ENCODE peak calls at places on chromosomes 7 and 10, in eight cellular contexts. Q is midbrain; X is Kasumi-1; V is mesenchymal stem cell; H is posterior vena cava; D is T-helper 2 cell; E is neural crest cell; J is activated T-helper 9 cell treated with anti-CD3 and anti-CD28 coated beads, Interleukin-2, amount 50 U/mL, for 16 hours. U is an unnamed sample.

GRCh38 chr7:65800890-65801341 is 72.0 kb upstream of the VKORC1L1 start:
- DNase-seq in Q (no peak), X (no peak), V (no peak), H (no peak), D (no peak), E (no peak), J (no peak), U (no peak)

GRCh38 chr7:16660702-16661464 is 14.9 kb downstream of the BZW2 start:
- DNase-seq in Q (no peak), X (no peak), V (peak; percentile 67), H (no peak), D (no peak), E (no peak), J (no peak), U (no peak)

GRCh38 chr10:78539247-78539766 is 505.6 kb downstream of the RPS24 start:
- DNase-seq in Q (no peak), X (no peak), V (no peak), H (no peak), D (no peak), E (no peak), J (no peak), U (no peak)

GRCh38 chr10:16509996-16510395 is 11.7 kb downstream of the C1QL3 start:
- DNase-seq in Q (no peak), X (no peak), V (peak; percentile 42), H (no peak), D (no peak), E (no peak), J (no peak), U (no peak)

GRCh38 chr10:115918812-115919211 is 354.2 kb downstream of the GFRA1 start:
- DNase-seq in Q (no peak), X (no peak), V (no peak), H (no peak), D (no peak), E (no peak), J (no peak), U (no peak)

GRCh38 chr10:16765532-16766365 is 51.5 kb downstream of the RSU1 start:
- DNase-seq in Q (no peak), X (no peak), V (no peak), H (no peak), D (no peak), E (no peak), J (no peak), U (peak; percentile 25)

GRCh38 chr7:84412161-84412969 is 217.8 kb upstream of the SEMA3A start:
- DNase-seq in Q (no peak), X (peak; percentile 10), V (peak; percentile 94), H (no peak), D (no peak), E (no peak), J (no peak), U (no peak)

GRCh38 chr10:132385721-132386418 is 11.1 kb upstream of the PWWP2B start:
- DNase-seq in Q (no peak), X (no peak), V (no peak), H (peak; percentile 72), D (no peak), E (no peak), J (no peak), U (no peak)

GRCh38 chr10:24303522-24304310 is 94.8 kb downstream of the KIAA1217 start:
- DNase-seq in Q (no peak), X (no peak), V (no peak), H (no peak), D (no peak), E (no peak), J (no peak), U (no peak)

GRCh38 chr7:40211291-40212003 is 76.6 kb downstream of the SUGCT start:
- DNase-seq in Q (no peak), X (no peak), V (no peak), H (no peak), D (no peak), E (no peak), J (no peak), U (no peak)

GRCh38 chr7:75928600-75928939 is 13.6 kb downstream of the POR start:
- DNase-seq in Q (no peak), X (no peak), V (no peak), H (no peak), D (no peak), E (no peak), J (no peak), U (peak; percentile 74)

GRCh38 chr10:78763651-78764395 is 304.9 kb upstream of the ZMIZ1 start:
- DNase-seq in Q (peak; percentile 25), X (no peak), V (no peak), H (peak; percentile 83), D (no peak), E (no peak), J (no peak), U (peak; percentile 86)

GRCh38 chr7:138524259-138524658 is 64.2 kb downstream of the TRIM24 start:
- DNase-seq in Q (no peak), X (no peak), V (no peak), H (no peak), D (no peak), E (no peak), J (no peak), U (no peak)

GRCh38 chr10:78905940-78906308 is 162.8 kb upstream of the ZMIZ1 start:
- DNase-seq in Q (no peak), X (no peak), V (no peak), H (peak; percentile 65), D (no peak), E (no peak), J (no peak), U (no peak)

GRCh38 chr7:88072036-88072714 is 138.1 kb downstream of the ADAM22 start:
- DNase-seq in Q (no peak), X (no peak), V (no peak), H (no peak), D (no peak), E (no peak), J (no peak), U (peak; percentile 9)

GRCh38 chr7:138569418-138569817 is 109.4 kb downstream of the TRIM24 start:
- DNase-seq in Q (no peak), X (no peak), V (no peak), H (no peak), D (no peak), E (no peak), J (no peak), U (no peak)

GRCh38 chr10:26486985-26487850 is 49.1 kb downstream of the APBB1IP start:
- DNase-seq in Q (no peak), X (no peak), V (peak; percentile 80), H (no peak), D (peak; percentile 45), E (no peak), J (peak; percentile 48), U (peak; percentile 30)

GRCh38 chr10:116891208-116891607 is 41.9 kb downstream of the ENO4 start:
- DNase-seq in Q (peak; percentile 17), X (no peak), V (peak; percentile 29), H (no peak), D (no peak), E (no peak), J (no peak), U (no peak)

GRCh38 chr7:44898059-44898458 is 12.7 kb upstream of the PURB start:
- DNase-seq in Q (no peak), X (no peak), V (no peak), H (no peak), D (no peak), E (no peak), J (no peak), U (no peak)

GRCh38 chr10:133325392-133325760 is 11.3 kb downstream of the CALY start:
- DNase-seq in Q (no peak), X (no peak), V (peak; percentile 34), H (no peak), D (no peak), E (no peak), J (no peak), U (no peak)

GRCh38 chr7:131234719-131235488 is 92.8 kb upstream of the MKLN1 start:
- DNase-seq in Q (no peak), X (no peak), V (peak; percentile 29), H (no peak), D (no peak), E (no peak), J (no peak), U (no peak)

GRCh38 chr10:125002044-125002422 is 60.1 kb downstream of the ZRANB1 start:
- DNase-seq in Q (no peak), X (no peak), V (no peak), H (peak; percentile 68), D (no peak), E (no peak), J (no peak), U (peak; percentile 18)

GRCh38 chr7:6709808-6710207 is 3.1 kb upstream of the ZNF12 start:
- DNase-seq in Q (no peak), X (peak; percentile 0), V (no peak), H (no peak), D (no peak), E (no peak), J (no peak), U (no peak)